ENCODE peak calls at places on chromosomes 7 and 10, in seven cellular contexts. One of them, this sample, is unnamed.

GRCh38 chr7:18357691-18358090 is 137.9 kb upstream of the HDAC9 start:
- DNase-seq in HCT116: no peak
- DNase-seq in adrenal gland: no peak
- DNase-seq in esophagus squamous epithelium: no peak
- DNase-seq in A549: peak
- DNase-seq in IMR-90: peak
- DNase-seq in H1: no peak
- DNase-seq in this sample: no peak

GRCh38 chr10:62817763-62818425 is 1.7 kb upstream of the EGR2 start:
- DNase-seq in HCT116: peak
- DNase-seq in H1: peak
- DNase-seq in A549: peak
- DNase-seq in IMR-90: peak
- DNase-seq in adrenal gland: peak
- DNase-seq in esophagus squamous epithelium: no peak
- DNase-seq in this sample: peak

GRCh38 chr10:124449170-124450009 is 445 bp downstream of the NKX1-2 start:
- DNase-seq in HCT116: no peak
- DNase-seq in H1: no peak
- DNase-seq in adrenal gland: no peak
- DNase-seq in A549: no peak
- DNase-seq in IMR-90: no peak
- DNase-seq in esophagus squamous epithelium: no peak
- DNase-seq in this sample: no peak

GRCh38 chr7:79553811-79554555 is 100.5 kb upstream of the MAGI2 start:
- DNase-seq in A549: no peak
- DNase-seq in H1: no peak
- DNase-seq in adrenal gland: no peak
- DNase-seq in esophagus squamous epithelium: no peak
- DNase-seq in HCT116: no peak
- DNase-seq in IMR-90: peak
- DNase-seq in this sample: no peak

GRCh38 chr7:23044581-23044980 is 30.7 kb upstream of the HYCC1 start:
- DNase-seq in IMR-90: no peak
- DNase-seq in A549: no peak
- DNase-seq in HCT116: no peak
- DNase-seq in adrenal gland: no peak
- DNase-seq in esophagus squamous epithelium: no peak
- DNase-seq in H1: no peak
- DNase-seq in this sample: no peak

GRCh38 chr10:45599021-45599603 is 73.5 kb downstream of the ZFAND4 start:
- DNase-seq in esophagus squamous epithelium: no peak
- DNase-seq in HCT116: no peak
- DNase-seq in A549: no peak
- DNase-seq in IMR-90: no peak
- DNase-seq in H1: no peak
- DNase-seq in adrenal gland: no peak
- DNase-seq in this sample: no peak

GRCh38 chr10:91919651-91920050 is 3.9 kb upstream of the BTAF1 start:
- DNase-seq in IMR-90: no peak
- DNase-seq in A549: no peak
- DNase-seq in HCT116: no peak
- DNase-seq in adrenal gland: no peak
- DNase-seq in esophagus squamous epithelium: no peak
- DNase-seq in H1: no peak
- DNase-seq in this sample: no peak

GRCh38 chr10:124239666-124240065 is 146.3 kb upstream of the CHST15 start:
- DNase-seq in adrenal gland: peak
- DNase-seq in H1: no peak
- DNase-seq in esophagus squamous epithelium: no peak
- DNase-seq in HCT116: no peak
- DNase-seq in A549: no peak
- DNase-seq in IMR-90: no peak
- DNase-seq in this sample: no peak

GRCh38 chr7:111953611-111954010 is 252.6 kb downstream of the DOCK4 start:
- DNase-seq in A549: no peak
- DNase-seq in HCT116: no peak
- DNase-seq in H1: no peak
- DNase-seq in IMR-90: no peak
- DNase-seq in esophagus squamous epithelium: no peak
- DNase-seq in adrenal gland: no peak
- DNase-seq in this sample: no peak

GRCh38 chr7:47523401-47523800 is 58.5 kb downstream of the TNS3 start:
- DNase-seq in esophagus squamous epithelium: no peak
- DNase-seq in adrenal gland: no peak
- DNase-seq in IMR-90: no peak
- DNase-seq in HCT116: no peak
- DNase-seq in A549: no peak
- DNase-seq in H1: no peak
- DNase-seq in this sample: no peak

DNA sequence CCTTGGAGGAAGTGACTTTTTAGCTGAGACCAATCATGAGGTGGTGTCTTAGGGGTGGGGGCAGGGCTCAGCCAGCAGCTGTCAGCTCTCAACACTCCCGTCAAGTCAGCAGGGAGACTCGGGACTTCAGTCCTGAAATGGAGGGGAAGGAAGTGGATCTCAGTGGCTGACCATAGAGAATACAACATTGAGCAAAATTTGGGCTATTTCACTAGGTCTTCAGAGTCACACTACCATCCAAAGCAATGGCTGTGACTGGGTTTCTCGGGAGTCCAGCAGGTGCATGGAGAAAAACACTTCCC is 16.9 kb upstream of the GIMAP6 start:
- DNase-seq in HCT116: no peak
- DNase-seq in IMR-90: no peak
- DNase-seq in A549: no peak
- DNase-seq in adrenal gland: no peak
- DNase-seq in esophagus squamous epithelium: no peak
- DNase-seq in H1: no peak
- DNase-seq in this sample: no peak
- H3K27ac ChIP-seq in HCT116: no peak
- H3K27ac ChIP-seq in IMR-90: no peak
- H3K27ac ChIP-seq in A549: no peak
- H3K27ac ChIP-seq in adrenal gland: no peak
- H3K27ac ChIP-seq in esophagus squamous epithelium: no peak
- H3K27ac ChIP-seq in H1: no peak
- H3K27ac ChIP-seq in this sample: no peak

GRCh38 chr10:15251791-15252380 is 83.4 kb upstream of the NMT2 start:
- DNase-seq in A549: no peak
- DNase-seq in adrenal gland: no peak
- DNase-seq in IMR-90: no peak
- DNase-seq in H1: no peak
- DNase-seq in HCT116: no peak
- DNase-seq in esophagus squamous epithelium: no peak
- DNase-seq in this sample: no peak
- TF ChIP-seq CTCF in A549: no peak
- TF ChIP-seq CTCF in adrenal gland: no peak
- TF ChIP-seq CTCF in IMR-90: no peak
- TF ChIP-seq CTCF in H1: no peak
- TF ChIP-seq CTCF in HCT116: no peak
- TF ChIP-seq CTCF in esophagus squamous epithelium: no peak
- TF ChIP-seq CTCF in this sample: no peak

DNA sequence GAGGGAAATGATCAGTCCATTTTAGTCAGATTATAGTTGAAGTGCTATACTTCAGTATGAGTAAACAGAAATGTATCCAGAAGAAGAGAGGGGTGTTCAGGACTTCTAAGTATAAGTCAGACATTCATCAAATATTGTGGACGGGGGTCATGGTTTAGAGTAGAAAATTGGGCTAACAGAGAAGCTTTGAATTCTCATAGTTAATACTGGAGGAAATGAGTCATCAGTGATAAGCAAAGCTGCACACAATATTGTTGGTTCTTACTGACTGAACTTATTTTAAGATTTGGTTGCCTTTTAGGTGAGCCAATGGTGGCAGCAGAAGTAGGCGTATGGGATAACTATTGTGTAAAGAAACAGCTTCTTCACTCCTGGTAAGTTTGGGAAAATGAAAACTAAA is 1.7 kb upstream of the SUMF2 start:
- DNase-seq in A549: no peak
- DNase-seq in esophagus squamous epithelium: no peak
- DNase-seq in H1: no peak
- DNase-seq in IMR-90: peak
- DNase-seq in HCT116: peak
- DNase-seq in adrenal gland: no peak
- DNase-seq in this sample: no peak
- TF ChIP-seq POLR2A in A549: no peak
- TF ChIP-seq POLR2A in esophagus squamous epithelium: no peak
- TF ChIP-seq POLR2A in H1: no peak
- TF ChIP-seq POLR2A in IMR-90: no peak
- TF ChIP-seq POLR2A in HCT116: no peak
- TF ChIP-seq POLR2A in adrenal gland: no peak
- TF ChIP-seq POLR2A in this sample: no peak

GRCh38 chr7:12737364-12737763 is 49.9 kb downstream of the ARL4A start:
- DNase-seq in HCT116: no peak
- DNase-seq in H1: no peak
- DNase-seq in esophagus squamous epithelium: no peak
- DNase-seq in A549: no peak
- DNase-seq in IMR-90: no peak
- DNase-seq in adrenal gland: no peak
- DNase-seq in this sample: no peak
- H3K27ac ChIP-seq in HCT116: no peak
- H3K27ac ChIP-seq in H1: no peak
- H3K27ac ChIP-seq in esophagus squamous epithelium: no peak
- H3K27ac ChIP-seq in A549: no peak
- H3K27ac ChIP-seq in IMR-90: no peak
- H3K27ac ChIP-seq in adrenal gland: no peak
- H3K27ac ChIP-seq in this sample: no peak

GRCh38 chr7:155361947-155362346 is 64.3 kb downstream of the INSIG1 start:
- DNase-seq in adrenal gland: no peak
- DNase-seq in esophagus squamous epithelium: no peak
- DNase-seq in IMR-90: no peak
- DNase-seq in H1: no peak
- DNase-seq in A549: no peak
- DNase-seq in HCT116: no peak
- DNase-seq in this sample: no peak

GRCh38 chr7:155365146-155365874 is 67.6 kb downstream of the INSIG1 start:
- DNase-seq in A549: no peak
- DNase-seq in H1: no peak
- DNase-seq in HCT116: no peak
- DNase-seq in adrenal gland: no peak
- DNase-seq in IMR-90: no peak
- DNase-seq in esophagus squamous epithelium: no peak
- DNase-seq in this sample: no peak

GRCh38 chr7:155362380-155363145 is 64.9 kb downstream of the INSIG1 start:
- DNase-seq in H1: no peak
- DNase-seq in HCT116: no peak
- DNase-seq in adrenal gland: no peak
- DNase-seq in IMR-90: no peak
- DNase-seq in esophagus squamous epithelium: no peak
- DNase-seq in A549: no peak
- DNase-seq in this sample: no peak

GRCh38 chr7:155363146-155363539 is 65.5 kb downstream of the INSIG1 start:
- DNase-seq in esophagus squamous epithelium: no peak
- DNase-seq in adrenal gland: no peak
- DNase-seq in IMR-90: no peak
- DNase-seq in H1: no peak
- DNase-seq in A549: no peak
- DNase-seq in HCT116: no peak
- DNase-seq in this sample: no peak

GRCh38 chr7:155363852-155364600 is 66.3 kb downstream of the INSIG1 start:
- DNase-seq in IMR-90: no peak
- DNase-seq in A549: no peak
- DNase-seq in adrenal gland: no peak
- DNase-seq in HCT116: no peak
- DNase-seq in H1: no peak
- DNase-seq in esophagus squamous epithelium: no peak
- DNase-seq in this sample: no peak
- TF ChIP-seq CTCF in IMR-90: no peak
- TF ChIP-seq CTCF in A549: no peak
- TF ChIP-seq CTCF in adrenal gland: no peak
- TF ChIP-seq CTCF in HCT116: no peak
- TF ChIP-seq CTCF in H1: no peak
- TF ChIP-seq CTCF in esophagus squamous epithelium: no peak
- TF ChIP-seq CTCF in this sample: no peak

GRCh38 chr7:20211376-20211775 is 5.8 kb downstream of the MACC1 start:
- DNase-seq in esophagus squamous epithelium: no peak
- DNase-seq in HCT116: no peak
- DNase-seq in H1: no peak
- DNase-seq in A549: no peak
- DNase-seq in adrenal gland: no peak
- DNase-seq in IMR-90: no peak
- DNase-seq in this sample: no peak
- TF ChIP-seq POLR2A in esophagus squamous epithelium: no peak
- TF ChIP-seq POLR2A in HCT116: no peak
- TF ChIP-seq POLR2A in H1: no peak
- TF ChIP-seq POLR2A in A549: no peak
- TF ChIP-seq POLR2A in adrenal gland: no peak
- TF ChIP-seq POLR2A in IMR-90: no peak
- TF ChIP-seq POLR2A in this sample: no peak

GRCh38 chr10:58546137-58546536 is 33.5 kb downstream of the BICC1 start:
- DNase-seq in IMR-90: no peak
- DNase-seq in adrenal gland: no peak
- DNase-seq in H1: no peak
- DNase-seq in HCT116: no peak
- DNase-seq in esophagus squamous epithelium: no peak
- DNase-seq in A549: no peak
- DNase-seq in this sample: no peak
- H3K27ac ChIP-seq in IMR-90: no peak
- H3K27ac ChIP-seq in adrenal gland: no peak
- H3K27ac ChIP-seq in H1: no peak
- H3K27ac ChIP-seq in HCT116: no peak
- H3K27ac ChIP-seq in esophagus squamous epithelium: no peak
- H3K27ac ChIP-seq in A549: peak
- H3K27ac ChIP-seq in this sample: no peak

GRCh38 chr7:77747178-77747577 is 50.9 kb downstream of the RSBN1L start:
- DNase-seq in adrenal gland: no peak
- DNase-seq in IMR-90: no peak
- DNase-seq in esophagus squamous epithelium: no peak
- DNase-seq in H1: no peak
- DNase-seq in HCT116: no peak
- DNase-seq in A549: no peak
- DNase-seq in this sample: no peak

GRCh38 chr7:77746164-77746823 is 50.0 kb downstream of the RSBN1L start:
- DNase-seq in A549: no peak
- DNase-seq in H1: no peak
- DNase-seq in IMR-90: no peak
- DNase-seq in adrenal gland: no peak
- DNase-seq in esophagus squamous epithelium: no peak
- DNase-seq in HCT116: no peak
- DNase-seq in this sample: no peak

GRCh38 chr7:77745746-77746145 is 49.5 kb downstream of the RSBN1L start:
- DNase-seq in IMR-90: no peak
- DNase-seq in adrenal gland: no peak
- DNase-seq in H1: no peak
- DNase-seq in HCT116: no peak
- DNase-seq in esophagus squamous epithelium: no peak
- DNase-seq in A549: no peak
- DNase-seq in this sample: no peak

GRCh38 chr7:77746824-77747165 is 50.5 kb downstream of the RSBN1L start:
- DNase-seq in esophagus squamous epithelium: no peak
- DNase-seq in H1: no peak
- DNase-seq in A549: no peak
- DNase-seq in adrenal gland: no peak
- DNase-seq in HCT116: no peak
- DNase-seq in IMR-90: no peak
- DNase-seq in this sample: no peak

GRCh38 chr7:77747718-77748117 is 50.5 kb downstream of the TMEM60 start:
- DNase-seq in HCT116: no peak
- DNase-seq in esophagus squamous epithelium: no peak
- DNase-seq in A549: no peak
- DNase-seq in H1: no peak
- DNase-seq in adrenal gland: no peak
- DNase-seq in IMR-90: no peak
- DNase-seq in this sample: no peak
- TF ChIP-seq CTCF in HCT116: no peak
- TF ChIP-seq CTCF in esophagus squamous epithelium: no peak
- TF ChIP-seq CTCF in A549: no peak
- TF ChIP-seq CTCF in H1: no peak
- TF ChIP-seq CTCF in adrenal gland: no peak
- TF ChIP-seq CTCF in IMR-90: no peak
- TF ChIP-seq CTCF in this sample: no peak

This sample was measured in uterus.